ENCODE peak calls at places on chromosomes 4 and X, in seven cellular contexts. H is pancreas, K is K562, O is smooth muscle cell of the brain vasculature, C is fibroblast of gingiva, R is bronchial epithelial cell, B is activated T-cell treated with anti-CD3 and anti-CD28 coated beads for 1 hour. F is an unnamed sample.
A peak's percentile ranks its signal among the peaks of the same experiment; 100 is the strongest.

GRCh38 chrX:154369453-154370299 is 4.8 kb downstream of the FLNA start:
- DNase-seq in H (no peak), K (peak; percentile 54), O (peak; percentile 73), C (peak; percentile 97), R (peak; percentile 77), B (peak; percentile 60), F (peak; percentile 96)

GRCh38 chr4:77072195-77072753 is 3.5 kb downstream of the CCNI start:
- DNase-seq in H (no peak), K (no peak), O (no peak), C (no peak), R (peak; percentile 94), B (no peak), F (no peak)

GRCh38 chr4:7134737-7135388 is 57.5 kb upstream of the SORCS2 start:
- DNase-seq in H (no peak), K (no peak), O (peak; percentile 83), C (peak; percentile 96), R (no peak), B (no peak), F (peak; percentile 82)

GRCh38 chr4:121138014-121138413 is 26.1 kb downstream of the TNIP3 start:
- DNase-seq in H (no peak), K (no peak), O (no peak), C (no peak), R (no peak), B (no peak), F (no peak)

GRCh38 chr4:111046811-111047210 is 423.9 kb upstream of the PITX2 start:
- DNase-seq in H (no peak), K (no peak), O (no peak), C (no peak), R (no peak), B (no peak), F (no peak)

GRCh38 chr4:104210420-104210819 is 284.3 kb downstream of the CXXC4 start:
- DNase-seq in H (no peak), K (no peak), O (no peak), C (no peak), R (no peak), B (no peak), F (no peak)

GRCh38 chrX:129523076-129524055 is at the start of gene SMARCA1:
- DNase-seq in H (peak; percentile 66), K (peak; percentile 11), O (no peak), C (peak; percentile 66), R (no peak), B (no peak), F (peak; percentile 86)

GRCh38 chr4:169416997-169417396 is 146.2 kb upstream of the SH3RF1 start:
- DNase-seq in H (no peak), K (no peak), O (no peak), C (no peak), R (no peak), B (no peak), F (no peak)

GRCh38 chrX:136868283-136869055 is 12.1 kb downstream of the RBMX start:
- DNase-seq in H (no peak), K (no peak), O (no peak), C (no peak), R (no peak), B (no peak), F (no peak)

GRCh38 chrX:53251307-53251706 is 26.3 kb upstream of the KDM5C start:
- DNase-seq in H (no peak), K (no peak), O (no peak), C (peak; percentile 45), R (no peak), B (no peak), F (no peak)

GRCh38 chr4:153345011-153345981 is 808 bp downstream of the MND1 start:
- DNase-seq in H (no peak), K (peak; percentile 64), O (no peak), C (peak; percentile 67), R (peak; percentile 59), B (peak; percentile 37), F (peak; percentile 66)